ENCODE peak calls at places on chromosomes 12 and 14, in five cellular contexts. One of them, this sample, is unnamed.

GRCh38 chr14:32620724-32621123 is 291.6 kb downstream of the AKAP6 start:
- DNase-seq in psoas muscle: no peak
- DNase-seq in heart right ventricle: no peak
- DNase-seq in HCT116: no peak
- DNase-seq in breast epithelium: no peak
- DNase-seq in this sample: no peak

GRCh38 chr14:94816113-94816512 is 46.2 kb upstream of the GSC start:
- DNase-seq in psoas muscle: no peak
- DNase-seq in heart right ventricle: no peak
- DNase-seq in HCT116: no peak
- DNase-seq in breast epithelium: no peak
- DNase-seq in this sample: no peak

GRCh38 chr14:78455896-78456435 is 285.8 kb downstream of the NRXN3 start:
- DNase-seq in psoas muscle: no peak
- DNase-seq in heart right ventricle: no peak
- DNase-seq in HCT116: no peak
- DNase-seq in breast epithelium: no peak
- DNase-seq in this sample: no peak

GRCh38 chr14:43795600-43796228 is 711.4 kb downstream of the FSCB start:
- DNase-seq in psoas muscle: no peak
- DNase-seq in heart right ventricle: no peak
- DNase-seq in HCT116: no peak
- DNase-seq in breast epithelium: no peak
- DNase-seq in this sample: no peak

GRCh38 chr14:87149583-87150354 is 843.2 kb downstream of the GALC start:
- DNase-seq in psoas muscle: no peak
- DNase-seq in heart right ventricle: no peak
- DNase-seq in HCT116: no peak
- DNase-seq in breast epithelium: no peak
- DNase-seq in this sample: no peak

GRCh38 chr14:100067971-100068959 is 3.0 kb downstream of the EVL start:
- DNase-seq in psoas muscle: peak; percentile 34
- DNase-seq in heart right ventricle: peak; percentile 28
- DNase-seq in HCT116: peak; percentile 21
- DNase-seq in breast epithelium: no peak
- DNase-seq in this sample: no peak

GRCh38 chr14:74610199-74610865 is 1.7 kb downstream of the LTBP2 start:
- DNase-seq in psoas muscle: no peak
- DNase-seq in heart right ventricle: no peak
- DNase-seq in HCT116: no peak
- DNase-seq in breast epithelium: no peak
- DNase-seq in this sample: no peak

GRCh38 chr12:2284857-2285256 is 232.1 kb downstream of the CACNA1C start:
- DNase-seq in psoas muscle: peak; percentile 74
- DNase-seq in heart right ventricle: peak; percentile 85
- DNase-seq in HCT116: peak; percentile 37
- DNase-seq in breast epithelium: peak; percentile 68
- DNase-seq in this sample: peak; percentile 51

GRCh38 chr12:27383429-27384260 is 51.0 kb downstream of the BMAL2 start:
- DNase-seq in psoas muscle: peak; percentile 64
- DNase-seq in heart right ventricle: peak; percentile 74
- DNase-seq in HCT116: peak; percentile 61
- DNase-seq in breast epithelium: peak; percentile 71
- DNase-seq in this sample: peak; percentile 81

GRCh38 chr12:14836336-14837210 is 6.8 kb downstream of the ART4 start:
- DNase-seq in psoas muscle: no peak
- DNase-seq in heart right ventricle: no peak
- DNase-seq in HCT116: no peak
- DNase-seq in breast epithelium: no peak
- DNase-seq in this sample: no peak

GRCh38 chr12:121709478-121709890 is 3.1 kb upstream of the TMEM120B start:
- DNase-seq in psoas muscle: no peak
- DNase-seq in heart right ventricle: no peak
- DNase-seq in HCT116: peak; percentile 51
- DNase-seq in breast epithelium: no peak
- DNase-seq in this sample: peak; percentile 7

GRCh38 chr14:103188691-103189480 is 65.6 kb downstream of the TNFAIP2 start:
- DNase-seq in psoas muscle: peak; percentile 61
- DNase-seq in heart right ventricle: peak; percentile 31
- DNase-seq in HCT116: no peak
- DNase-seq in breast epithelium: no peak
- DNase-seq in this sample: peak; percentile 22

GRCh38 chr14:96148631-96149030 is 56.0 kb upstream of the BDKRB2 start:
- DNase-seq in psoas muscle: no peak
- DNase-seq in heart right ventricle: no peak
- DNase-seq in HCT116: no peak
- DNase-seq in breast epithelium: no peak
- DNase-seq in this sample: no peak

GRCh38 chr12:48199784-48200198 is 3.3 kb downstream of the OR10AD1 start:
- DNase-seq in psoas muscle: no peak
- DNase-seq in heart right ventricle: no peak
- DNase-seq in HCT116: no peak
- DNase-seq in breast epithelium: no peak
- DNase-seq in this sample: no peak

GRCh38 chr12:127628655-127629054 is 638.3 kb upstream of the TMEM132C start:
- DNase-seq in psoas muscle: no peak
- DNase-seq in heart right ventricle: no peak
- DNase-seq in HCT116: no peak
- DNase-seq in breast epithelium: no peak
- DNase-seq in this sample: no peak

GRCh38 chr12:105109465-105110212 is 2.1 kb downstream of the WASHC4 start:
- DNase-seq in psoas muscle: no peak
- DNase-seq in heart right ventricle: no peak
- DNase-seq in HCT116: no peak
- DNase-seq in breast epithelium: no peak
- DNase-seq in this sample: no peak

GRCh38 chr14:83355609-83356008 is 1822.0 kb upstream of the SEL1L start:
- DNase-seq in psoas muscle: no peak
- DNase-seq in heart right ventricle: no peak
- DNase-seq in HCT116: no peak
- DNase-seq in breast epithelium: no peak
- DNase-seq in this sample: no peak

GRCh38 chr14:68526420-68527105 is 266.3 kb downstream of the ZFP36L1 start:
- DNase-seq in psoas muscle: no peak
- DNase-seq in heart right ventricle: no peak
- DNase-seq in HCT116: no peak
- DNase-seq in breast epithelium: no peak
- DNase-seq in this sample: peak; percentile 86

GRCh38 chr12:28202374-28203130 is 12.3 kb downstream of the CCDC91 start:
- DNase-seq in psoas muscle: no peak
- DNase-seq in heart right ventricle: no peak
- DNase-seq in HCT116: no peak
- DNase-seq in breast epithelium: no peak
- DNase-seq in this sample: peak; percentile 53

GRCh38 chr12:133108150-133108549 is 21.9 kb downstream of the ZNF891 start:
- DNase-seq in psoas muscle: no peak
- DNase-seq in heart right ventricle: no peak
- DNase-seq in HCT116: no peak
- DNase-seq in breast epithelium: no peak
- DNase-seq in this sample: no peak
- H3K9me3 ChIP-seq in psoas muscle: peaks cover 99% of the 10 kb centered on the region
- H3K9me3 ChIP-seq in heart right ventricle: peaks cover 100% of the 10 kb centered on the region
- H3K9me3 ChIP-seq in HCT116: peaks cover 34% of the 10 kb centered on the region
- H3K9me3 ChIP-seq in breast epithelium: peaks cover 95% of the 10 kb centered on the region
- H3K9me3 ChIP-seq in this sample: no peaks in the 10 kb centered on the region

GRCh38 chr14:19918553-19919264 is 1.7 kb upstream of the OR4K5 start:
- DNase-seq in psoas muscle: no peak
- DNase-seq in heart right ventricle: no peak
- DNase-seq in HCT116: no peak
- DNase-seq in breast epithelium: no peak
- DNase-seq in this sample: no peak
- H3K9me3 ChIP-seq in psoas muscle: no peaks in the 10 kb centered on the region
- H3K9me3 ChIP-seq in heart right ventricle: no peaks in the 10 kb centered on the region
- H3K9me3 ChIP-seq in HCT116: peaks cover 29% of the 10 kb centered on the region
- H3K9me3 ChIP-seq in breast epithelium: no peaks in the 10 kb centered on the region
- H3K9me3 ChIP-seq in this sample: no peaks in the 10 kb centered on the region

GRCh38 chr14:48527832-48528231 is 852.4 kb upstream of the MDGA2 start:
- DNase-seq in psoas muscle: no peak
- DNase-seq in heart right ventricle: no peak
- DNase-seq in HCT116: no peak
- DNase-seq in breast epithelium: no peak
- DNase-seq in this sample: no peak

GRCh38 chr14:48526307-48526706 is 850.9 kb upstream of the MDGA2 start:
- DNase-seq in psoas muscle: no peak
- DNase-seq in heart right ventricle: no peak
- DNase-seq in HCT116: no peak
- DNase-seq in breast epithelium: no peak
- DNase-seq in this sample: no peak
- H3K9me3 ChIP-seq in psoas muscle: no peaks in the 10 kb centered on the region
- H3K9me3 ChIP-seq in heart right ventricle: peaks cover 11% of the 10 kb centered on the region
- H3K9me3 ChIP-seq in HCT116: no peaks in the 10 kb centered on the region
- H3K9me3 ChIP-seq in breast epithelium: no peaks in the 10 kb centered on the region
- H3K9me3 ChIP-seq in this sample: no peaks in the 10 kb centered on the region

DNA sequence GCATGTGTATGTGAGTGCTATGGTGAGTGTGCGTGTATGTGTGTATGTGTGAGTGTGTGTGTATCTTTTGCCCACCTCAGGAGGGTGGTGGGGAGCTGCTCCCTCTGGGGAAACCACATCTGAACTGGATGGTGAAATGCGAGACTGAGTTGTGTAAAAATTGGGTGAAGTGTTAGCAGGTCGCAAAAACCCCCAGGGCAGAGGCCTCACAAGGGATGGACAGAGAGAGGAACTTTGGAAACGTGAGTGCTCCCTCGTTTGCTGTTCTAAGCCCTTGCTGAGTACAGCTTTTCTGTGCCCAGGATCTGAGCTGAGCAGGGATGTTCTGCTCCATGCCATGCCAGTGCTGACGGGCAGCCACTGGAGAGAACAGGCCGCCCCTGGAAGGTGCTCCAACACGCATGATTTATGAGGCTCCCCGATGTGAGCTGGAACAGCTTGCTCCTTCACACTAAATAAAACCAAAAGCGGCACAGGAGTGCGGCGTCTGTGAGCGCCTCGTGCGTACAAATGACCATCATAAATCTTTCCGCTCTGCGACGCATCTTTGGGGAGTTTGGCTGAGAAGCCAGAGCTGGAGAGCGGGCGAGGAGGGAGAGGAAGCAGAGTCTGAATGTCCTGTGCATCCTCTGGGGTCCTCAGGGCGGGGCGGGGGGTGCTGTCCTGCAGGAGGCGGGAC is 14.0 kb upstream of the GALNT9 start:
- DNase-seq in psoas muscle: no peak
- DNase-seq in heart right ventricle: no peak
- DNase-seq in HCT116: no peak
- DNase-seq in breast epithelium: no peak
- DNase-seq in this sample: no peak
- H3K9me3 ChIP-seq in psoas muscle: no peaks in the 10 kb centered on the region
- H3K9me3 ChIP-seq in heart right ventricle: no peaks in the 10 kb centered on the region
- H3K9me3 ChIP-seq in HCT116: no peaks in the 10 kb centered on the region
- H3K9me3 ChIP-seq in breast epithelium: no peaks in the 10 kb centered on the region
- H3K9me3 ChIP-seq in this sample: no peaks in the 10 kb centered on the region

This sample was measured in pancreas.